ENCODE peak calls at places on chromosomes 1 and 21, in six cellular contexts. Z, K, V, F, G and M are unnamed samples.

GRCh38 chr1:67088440-67088839 is 34.5 kb upstream of the SLC35D1 start:
- DNase-seq in Z (no peak), K (no peak), V (no peak), F (no peak), G (no peak), M (no peak)

GRCh38 chr1:225882699-225883615 is 777 bp upstream of the TMEM63A start:
- DNase-seq in Z (peak), K (no peak), V (peak), F (no peak), G (peak), M (peak)

GRCh38 chr1:85571181-85571540 is 9.4 kb upstream of the CCN1 start:
- DNase-seq in Z (no peak), K (no peak), V (no peak), F (no peak), G (no peak), M (no peak)

GRCh38 chr21:22136770-22137169 is 1138.6 kb downstream of the NCAM2 start:
- DNase-seq in Z (no peak), K (no peak), V (no peak), F (no peak), G (no peak), M (no peak)

GRCh38 chr1:118842462-118843201 is 145.5 kb downstream of the TBX15 start:
- DNase-seq in Z (no peak), K (no peak), V (no peak), F (no peak), G (no peak), M (no peak)

GRCh38 chr1:27958513-27958912 is 1.3 kb upstream of the XKR8 start:
- DNase-seq in Z (no peak), K (no peak), V (no peak), F (no peak), G (no peak), M (no peak)

GRCh38 chr1:13950637-13951036 is 250.6 kb downstream of the PRDM2 start:
- DNase-seq in Z (no peak), K (no peak), V (no peak), F (no peak), G (no peak), M (no peak)

GRCh38 chr1:153312569-153313186 is at the start of gene PGLYRP3:
- DNase-seq in Z (no peak), K (no peak), V (no peak), F (no peak), G (no peak), M (no peak)

GRCh38 chr1:8348777-8349472 is 31.0 kb downstream of the SLC45A1 start:
- DNase-seq in Z (peak), K (no peak), V (peak), F (peak), G (peak), M (peak)

GRCh38 chr21:17045214-17045835 is 467.5 kb upstream of the CXADR start:
- DNase-seq in Z (peak), K (no peak), V (peak), F (peak), G (no peak), M (peak)